ENCODE peak calls at places on chromosome 14, in five cellular contexts. X, V, D, W and R are unnamed samples.

GRCh38 chr14:33964599-33965317 is 13.9 kb upstream of the EGLN3 start:
- DNase-seq in X (no peak), W (no peak), D (peak), V (no peak), R (no peak)

GRCh38 chr14:28461379-28461778 is 305.2 kb upstream of the FOXG1 start:
- DNase-seq in X (no peak), V (no peak), W (no peak), D (no peak), R (no peak)

GRCh38 chr14:104509673-104510072 is 69.9 kb upstream of the C14orf180 start:
- DNase-seq in D (no peak), W (no peak), X (no peak), V (no peak), R (no peak)

GRCh38 chr14:21087294-21088091 is 11.0 kb downstream of the ZNF219 start:
- DNase-seq in D (no peak), V (peak), X (no peak), W (no peak), R (no peak)

GRCh38 chr14:98249476-98249875 is 1022.5 kb downstream of the BCL11B start:
- DNase-seq in X (no peak), W (no peak), D (no peak), V (no peak), R (no peak)

GRCh38 chr14:59229653-59230406 is 41.4 kb downstream of the DAAM1 start:
- DNase-seq in D (no peak), V (no peak), X (no peak), W (no peak), R (no peak)

GRCh38 chr14:75101491-75101890 is 25.4 kb downstream of the NEK9 start:
- DNase-seq in D (no peak), V (no peak), W (no peak), X (no peak), R (no peak)

GRCh38 chr14:25111061-25111601 is 61.2 kb upstream of the STXBP6 start:
- DNase-seq in W (no peak), D (peak), X (no peak), V (peak), R (no peak)

GRCh38 chr14:87745507-87746118 is 247.4 kb downstream of the GALC start:
- DNase-seq in D (peak), V (peak), W (no peak), X (peak), R (no peak)

GRCh38 chr14:91888641-91889476 is 21.5 kb upstream of the TC2N start:
- DNase-seq in W (no peak), V (peak), D (no peak), X (no peak), R (no peak)

GRCh38 chr14:56891226-56891625 is 80.9 kb upstream of the OTX2 start:
- DNase-seq in X (no peak), D (no peak), V (no peak), W (no peak), R (no peak)

GRCh38 chr14:29749327-29749726 is 178.3 kb downstream of the PRKD1 start:
- DNase-seq in D (peak), X (no peak), V (peak), W (no peak), R (no peak)

GRCh38 chr14:87179936-87180335 is 813.0 kb downstream of the GALC start:
- DNase-seq in D (no peak), V (no peak), W (no peak), X (no peak), R (no peak)

GRCh38 chr14:76828339-76829015 is 2.3 kb downstream of the LRRC74A start:
- DNase-seq in V (no peak), W (peak), X (no peak), D (no peak), R (no peak)

GRCh38 chr14:106228541-106229158 is 702.3 kb downstream of the TMEM121 start:
- DNase-seq in X (no peak), V (no peak), W (no peak), D (no peak), R (no peak)

GRCh38 chr14:79442776-79443175 is 768.5 kb downstream of the DIO2 start:
- DNase-seq in V (no peak), X (no peak), W (no peak), D (no peak), R (no peak)

GRCh38 chr14:92058006-92058917 is 18.4 kb upstream of the TRIP11 start:
- DNase-seq in W (no peak), D (no peak), V (no peak), X (no peak), R (no peak)

GRCh38 chr14:68476212-68476964 is 316.5 kb downstream of the ZFP36L1 start:
- DNase-seq in X (no peak), V (peak), W (no peak), D (no peak), R (no peak)

GRCh38 chr14:35155962-35156361 is 33.6 kb downstream of the PRORP start:
- DNase-seq in W (no peak), X (no peak), D (peak), V (peak), R (no peak)

GRCh38 chr14:72999316-72999715 is 27.6 kb downstream of the ZFYVE1 start:
- DNase-seq in W (no peak), D (no peak), V (no peak), X (no peak), R (no peak)

GRCh38 chr14:68394113-68394718 is 398.7 kb downstream of the ZFP36L1 start:
- DNase-seq in X (no peak), D (no peak), V (peak), W (no peak), R (no peak)

GRCh38 chr14:51650721-51651387 is 856 bp upstream of the FRMD6 start:
- DNase-seq in D (peak), X (peak), W (peak), V (no peak), R (no peak)

GRCh38 chr14:103126873-103127304 is 3.6 kb downstream of the TNFAIP2 start:
- DNase-seq in W (peak), X (peak), V (no peak), D (no peak), R (peak)
- TF ChIP-seq CTCF in W (peak), X (no peak), V (peak), D (no peak), R (no peak)

GRCh38 chr14:94636744-94637412 is 24.7 kb downstream of the SERPINA3 start:
- DNase-seq in D (no peak), W (no peak), X (no peak), V (no peak), R (no peak)
- TF ChIP-seq CTCF in D (peak), W (peak), X (no peak), V (peak), R (no peak)

GRCh38 chr14:64937821-64938193 is 4.7 kb downstream of the GPX2 start:
- DNase-seq in X (no peak), W (no peak), V (peak), D (no peak), R (no peak)
- TF ChIP-seq CTCF in X (no peak), W (no peak), V (peak), D (no peak), R (no peak)

DNA sequence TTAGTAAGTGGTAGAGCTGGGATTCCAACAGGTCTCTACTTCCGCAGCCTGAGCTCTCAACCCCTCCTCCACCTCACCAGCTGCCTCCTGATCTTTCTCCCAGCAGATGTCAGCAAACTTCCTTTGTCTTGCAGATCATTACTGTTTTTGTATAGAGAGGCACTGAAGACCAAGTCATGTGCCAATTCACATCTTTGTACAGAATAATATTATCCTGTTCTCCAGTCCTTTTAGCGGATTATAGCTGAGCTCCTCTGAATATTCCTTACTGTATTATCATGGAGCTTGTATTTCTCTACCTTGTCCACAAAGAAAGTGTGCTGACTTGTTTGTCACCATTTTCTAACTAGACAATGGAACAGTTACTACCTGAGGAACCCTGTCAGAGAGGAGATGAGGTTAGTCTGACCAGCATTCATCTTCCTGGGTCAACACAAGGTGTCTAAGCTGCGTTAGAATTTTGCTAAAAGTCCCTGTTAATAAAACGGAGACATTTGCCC is 142.3 kb upstream of the ARHGAP5 start:
- DNase-seq in X (peak), V (peak), W (no peak), D (peak), R (no peak)
- TF ChIP-seq CTCF in X (no peak), V (peak), W (peak), D (peak), R (no peak)

GRCh38 chr14:96693252-96693820 is 103.8 kb upstream of the VRK1 start:
- DNase-seq in D (no peak), V (no peak), W (no peak), X (no peak), R (no peak)

GRCh38 chr14:96693986-96694385 is 103.2 kb upstream of the VRK1 start:
- DNase-seq in V (no peak), X (no peak), W (no peak), D (no peak), R (no peak)

GRCh38 chr14:96702831-96703230 is 94.4 kb upstream of the VRK1 start:
- DNase-seq in X (no peak), V (no peak), W (no peak), D (no peak), R (no peak)

GRCh38 chr14:96699666-96700065 is 97.5 kb upstream of the VRK1 start:
- DNase-seq in D (no peak), V (no peak), W (no peak), X (no peak), R (no peak)

DNA sequence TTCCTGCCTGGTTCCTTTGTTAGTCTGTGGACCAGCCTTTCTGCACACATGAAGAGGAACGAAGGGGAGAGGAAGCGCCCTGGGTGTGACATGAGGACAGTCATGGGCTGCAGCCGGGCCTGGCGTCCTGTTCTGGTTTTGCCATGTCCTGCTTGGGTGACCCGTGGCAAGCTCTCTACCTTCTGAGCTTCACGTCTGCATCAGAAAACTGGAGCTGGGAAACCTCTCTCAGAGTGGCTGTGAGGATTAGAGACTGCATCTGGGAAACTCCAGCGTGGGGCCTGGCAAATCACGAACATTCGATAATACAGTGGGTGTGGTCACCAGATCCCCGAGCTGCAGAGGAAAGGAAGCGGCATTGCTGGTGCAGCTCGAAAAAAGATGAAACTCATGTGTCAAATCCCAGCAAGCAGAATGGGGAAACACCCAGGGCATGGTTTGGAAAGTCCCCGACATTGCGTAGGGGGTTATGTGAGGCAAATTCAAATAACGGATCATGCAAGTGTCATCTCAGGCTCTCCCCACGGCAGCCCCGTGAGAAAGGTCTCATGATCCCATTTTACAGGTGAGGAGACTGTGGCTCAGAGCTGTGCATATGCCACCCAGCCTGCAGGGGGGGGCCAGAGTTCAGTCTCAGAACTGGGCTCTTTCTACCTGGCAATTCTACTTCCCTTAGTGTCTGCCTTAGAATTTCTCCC is 98.2 kb upstream of the VRK1 start:
- DNase-seq in V (no peak), W (no peak), D (no peak), X (no peak), R (no peak)
- TF ChIP-seq CTCF in V (no peak), W (no peak), D (no peak), X (no peak), R (no peak)

GRCh38 chr14:38243696-38244250 is 12.1 kb downstream of the CLEC14A start:
- DNase-seq in D (no peak), V (no peak), W (no peak), X (no peak), R (no peak)

GRCh38 chr14:38250316-38250715 is 5.6 kb downstream of the CLEC14A start:
- DNase-seq in W (no peak), D (no peak), X (no peak), V (peak), R (no peak)

GRCh38 chr14:38252066-38252710 is 3.7 kb downstream of the CLEC14A start:
- DNase-seq in X (no peak), W (no peak), D (no peak), V (no peak), R (no peak)

GRCh38 chr14:38248629-38249028 is 7.3 kb downstream of the CLEC14A start:
- DNase-seq in D (no peak), V (no peak), W (no peak), X (no peak), R (no peak)
- TF ChIP-seq CTCF in D (no peak), V (peak), W (peak), X (peak), R (no peak)

GRCh38 chr14:100170880-100171279 is 11.4 kb upstream of the DEGS2 start:
- DNase-seq in W (no peak), X (no peak), D (no peak), V (no peak), R (no peak)

GRCh38 chr14:100176811-100177327 is 17.4 kb upstream of the DEGS2 start:
- DNase-seq in W (no peak), V (no peak), D (no peak), X (no peak), R (no peak)

GRCh38 chr14:100172811-100173210 is 13.4 kb upstream of the DEGS2 start:
- DNase-seq in V (no peak), W (no peak), X (no peak), D (no peak), R (no peak)

GRCh38 chr14:100168515-100168914 is 9.1 kb upstream of the DEGS2 start:
- DNase-seq in W (no peak), X (no peak), D (no peak), V (no peak), R (no peak)

GRCh38 chr14:100173353-100173752 is 13.9 kb upstream of the DEGS2 start:
- DNase-seq in W (no peak), X (no peak), D (no peak), V (no peak), R (no peak)
- TF ChIP-seq CTCF in W (no peak), X (no peak), D (no peak), V (no peak), R (no peak)